ENCODE peak calls at places on chromosomes 4 and X, in four cellular contexts. Z, T, J and W are unnamed samples.

GRCh38 chr4:182212211-182212761 is 30.9 kb upstream of the TENM3 start:
- DNase-seq in Z (no peak), J (no peak), T (no peak), W (peak)

GRCh38 chr4:115781528-115782146 is 668.2 kb upstream of the NDST4 start:
- DNase-seq in Z (no peak), T (peak), J (no peak), W (no peak)

GRCh38 chrX:13130776-13131175 is 86.4 kb upstream of the FAM9C start:
- DNase-seq in T (no peak), J (no peak), Z (no peak), W (no peak)

GRCh38 chrX:150363561-150364346 is 637 bp downstream of the MAMLD1 start:
- DNase-seq in J (no peak), T (no peak), Z (no peak), W (no peak)

GRCh38 chrX:154731881-154732280 is 19.0 kb downstream of the GAB3 start:
- DNase-seq in Z (no peak), T (no peak), J (no peak), W (no peak)

GRCh38 chr4:148444296-148445070 is 2.3 kb upstream of the NR3C2 start:
- DNase-seq in Z (no peak), J (no peak), T (no peak), W (peak)

GRCh38 chr4:48445704-48446103 is 37.4 kb upstream of the SLC10A4 start:
- DNase-seq in J (no peak), T (no peak), Z (no peak), W (no peak)

GRCh38 chr4:94256833-94257232 is 49.2 kb downstream of the SMARCAD1 start:
- DNase-seq in T (no peak), J (peak), Z (peak), W (no peak)

GRCh38 chr4:69984030-69984443 is 11.7 kb upstream of the STATH start:
- DNase-seq in Z (peak), J (no peak), T (no peak), W (peak)

GRCh38 chrX:136212557-136213111 is 38.6 kb downstream of the MAP7D3 start:
- DNase-seq in T (no peak), J (no peak), Z (no peak), W (no peak)

GRCh38 chr4:183097251-183098079 is 1.6 kb upstream of the WWC2 start:
- DNase-seq in Z (no peak), J (no peak), T (no peak), W (no peak)

GRCh38 chr4:106444557-106444956 is 76.0 kb upstream of the GIMD1 start:
- DNase-seq in T (no peak), Z (peak), J (no peak), W (no peak)

GRCh38 chrX:150408007-150408406 is 44.9 kb downstream of the MAMLD1 start:
- DNase-seq in Z (no peak), J (no peak), T (no peak), W (no peak)

GRCh38 chr4:185758807-185759206 is 53.2 kb downstream of the SORBS2 start:
- DNase-seq in J (no peak), Z (peak), T (no peak), W (no peak)

GRCh38 chr4:174358410-174358809 is 74.7 kb downstream of the CEP44 start:
- DNase-seq in T (no peak), J (no peak), Z (no peak), W (no peak)

GRCh38 chr4:58453956-58454355 is 1343.8 kb upstream of the IGFBP7 start:
- DNase-seq in J (no peak), Z (no peak), T (no peak), W (no peak)

GRCh38 chrX:16963216-16963615 is 16.8 kb downstream of the REPS2 start:
- DNase-seq in T (no peak), Z (no peak), J (no peak), W (no peak)

GRCh38 chrX:16953606-16954211 is 7.3 kb downstream of the REPS2 start:
- DNase-seq in Z (no peak), J (no peak), T (no peak), W (no peak)

GRCh38 chrX:16957751-16958150 is 11.3 kb downstream of the REPS2 start:
- DNase-seq in T (no peak), Z (no peak), J (no peak), W (no peak)

DNA sequence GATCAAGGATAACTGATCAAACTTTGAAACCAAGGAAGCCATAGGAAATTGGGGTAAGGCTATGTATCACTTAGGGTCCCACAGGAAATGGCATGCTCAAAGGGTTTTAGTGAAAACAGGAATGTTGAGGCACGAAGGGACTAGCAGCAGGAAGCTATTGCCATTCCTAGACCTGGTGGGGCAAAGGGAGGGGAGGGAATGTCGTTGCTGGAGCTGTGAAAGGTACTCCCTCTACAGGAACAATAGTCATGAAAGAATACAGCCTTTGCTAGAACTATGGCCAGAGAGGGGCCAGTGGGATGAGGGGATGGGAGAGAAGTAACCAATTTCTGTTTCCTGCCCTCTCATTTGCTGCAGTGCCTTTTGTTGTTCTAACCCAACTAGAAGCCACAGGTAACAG is 11.9 kb downstream of the REPS2 start:
- DNase-seq in Z (no peak), J (no peak), T (no peak), W (no peak)
- TF ChIP-seq SP1 in Z (no peak), J (no peak), T (no peak), W (no peak)

DNA sequence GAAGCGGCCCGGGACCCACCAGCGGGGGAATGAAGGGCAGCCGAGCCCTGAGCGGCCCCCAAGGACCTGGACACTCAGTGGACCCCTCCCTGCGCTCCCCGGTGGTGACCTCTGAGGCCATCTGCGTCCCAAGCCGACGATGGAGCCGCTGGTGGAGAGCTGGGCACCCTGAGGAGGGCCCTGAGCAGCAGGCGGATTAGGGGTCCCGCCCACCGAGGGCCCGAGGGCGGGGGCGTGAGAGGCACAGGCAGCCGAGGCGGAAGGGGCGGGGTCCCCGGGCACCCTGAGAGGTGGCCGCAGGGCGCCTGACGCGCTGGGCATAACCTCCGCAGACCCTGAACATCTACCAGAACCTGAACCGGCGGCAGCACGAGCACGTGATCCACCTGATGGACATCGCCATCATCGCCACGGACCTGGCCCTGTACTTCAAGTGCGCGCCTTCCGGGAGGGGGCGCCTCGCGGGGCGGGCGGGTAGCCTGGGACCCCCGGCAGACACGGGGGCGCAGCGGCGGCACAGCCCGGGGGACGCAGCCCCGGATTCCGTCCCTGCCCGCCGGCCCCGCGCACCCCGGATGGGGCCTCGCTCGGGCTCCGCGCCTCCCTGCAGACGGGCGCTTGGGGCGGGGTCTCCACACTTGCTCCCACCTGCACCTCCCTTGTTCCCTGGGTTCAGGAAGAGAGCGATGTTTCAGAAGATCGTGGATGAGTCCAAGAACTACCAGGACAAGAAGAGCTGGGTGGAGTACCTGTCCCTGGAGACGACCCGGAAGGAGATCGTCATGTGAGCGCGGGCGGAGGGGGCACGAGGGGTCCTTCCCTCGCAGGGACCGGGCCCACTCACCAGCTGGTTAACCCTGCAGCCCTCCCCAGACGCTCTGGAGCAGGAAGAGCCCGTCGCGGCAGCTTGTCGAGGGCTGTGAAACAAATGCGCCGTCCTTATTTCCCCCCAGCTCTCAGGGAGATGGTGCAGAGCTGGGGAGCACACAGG is 10.3 kb downstream of the ATP5ME start:
- DNase-seq in J (no peak), Z (no peak), T (no peak), W (no peak)
- TF ChIP-seq FOXK2 in J (no peak), Z (no peak), T (no peak), W (no peak)

GRCh38 chrX:46152756-46153155 is 392.5 kb downstream of the ZNF674 start:
- DNase-seq in Z (no peak), T (no peak), J (no peak), W (no peak)
- TF ChIP-seq SP1 in Z (no peak), T (no peak), J (no peak), W (no peak)

GRCh38 chr4:22363071-22363470 is 152.8 kb downstream of the ADGRA3 start:
- DNase-seq in Z (no peak), J (no peak), T (no peak), W (no peak)

GRCh38 chr4:22356996-22357596 is 158.8 kb downstream of the ADGRA3 start:
- DNase-seq in Z (no peak), T (no peak), J (no peak), W (peak)
- TF ChIP-seq FOXK2 in Z (no peak), T (no peak), J (no peak), W (no peak)

DNA sequence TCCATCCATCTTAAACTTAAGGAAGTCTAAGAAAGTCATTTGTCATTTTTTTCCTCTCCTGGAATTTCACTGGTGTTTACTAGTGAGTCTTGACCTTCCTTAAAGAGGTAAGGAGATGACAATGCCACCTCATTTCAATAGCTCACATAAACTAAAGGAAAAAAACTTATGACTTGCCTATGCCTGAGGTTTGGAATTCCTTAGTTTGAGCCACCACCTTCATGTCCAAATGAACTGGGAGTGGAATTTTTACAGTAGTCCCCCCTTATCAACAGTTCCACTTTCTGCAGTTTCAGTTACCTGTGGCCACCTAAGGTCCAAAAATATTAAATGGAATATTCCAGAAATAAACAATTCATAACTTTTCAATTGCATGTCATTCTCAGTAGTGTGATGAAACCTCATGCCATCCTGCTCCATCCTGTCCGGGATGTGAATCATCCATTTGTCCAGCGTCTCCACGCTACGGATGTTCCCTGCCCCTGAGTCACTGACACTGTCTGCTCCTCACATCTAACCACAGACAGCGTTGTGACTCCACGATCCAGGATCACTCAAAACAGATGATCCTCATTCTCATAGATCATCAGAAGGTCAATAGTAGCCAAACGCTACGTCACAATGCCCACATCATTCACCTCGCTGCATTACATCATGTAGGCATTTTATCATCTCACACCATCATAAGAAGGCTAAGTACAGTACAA is 177.4 kb downstream of the SH3KBP1 start:
- DNase-seq in Z (no peak), J (peak), T (no peak), W (no peak)
- TF ChIP-seq SP1 in Z (no peak), J (no peak), T (no peak), W (no peak)

DNA sequence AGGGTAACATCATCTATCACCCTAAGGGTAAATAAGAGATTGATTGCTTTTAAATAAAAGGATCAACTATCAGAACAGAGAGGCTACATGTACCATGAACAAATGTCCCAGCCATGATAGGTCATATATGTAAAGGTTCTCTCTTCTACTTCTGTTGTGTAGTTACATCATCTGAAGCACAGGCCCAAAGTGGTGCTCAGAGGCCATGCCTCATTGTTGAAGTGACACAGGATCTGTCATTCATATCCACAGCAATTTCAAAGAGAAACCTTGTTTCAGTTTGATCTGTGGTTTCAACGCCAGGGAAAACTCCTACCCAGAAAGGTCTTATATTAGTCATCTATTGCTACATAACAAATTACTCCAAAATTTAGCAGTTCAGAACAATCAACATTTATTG is 269.2 kb upstream of the MAOA start:
- DNase-seq in J (no peak), Z (no peak), T (no peak), W (no peak)
- TF ChIP-seq FOXK2 in J (no peak), Z (no peak), T (no peak), W (no peak)

GRCh38 chr4:17624821-17625220 is 10.4 kb downstream of the MED28 start:
- DNase-seq in T (no peak), J (no peak), Z (no peak), W (no peak)

GRCh38 chr4:17633600-17633999 is 19.2 kb downstream of the MED28 start:
- DNase-seq in T (no peak), Z (no peak), J (no peak), W (no peak)

GRCh38 chr4:17635056-17635455 is 20.6 kb downstream of the MED28 start:
- DNase-seq in T (no peak), J (no peak), Z (no peak), W (no peak)

DNA sequence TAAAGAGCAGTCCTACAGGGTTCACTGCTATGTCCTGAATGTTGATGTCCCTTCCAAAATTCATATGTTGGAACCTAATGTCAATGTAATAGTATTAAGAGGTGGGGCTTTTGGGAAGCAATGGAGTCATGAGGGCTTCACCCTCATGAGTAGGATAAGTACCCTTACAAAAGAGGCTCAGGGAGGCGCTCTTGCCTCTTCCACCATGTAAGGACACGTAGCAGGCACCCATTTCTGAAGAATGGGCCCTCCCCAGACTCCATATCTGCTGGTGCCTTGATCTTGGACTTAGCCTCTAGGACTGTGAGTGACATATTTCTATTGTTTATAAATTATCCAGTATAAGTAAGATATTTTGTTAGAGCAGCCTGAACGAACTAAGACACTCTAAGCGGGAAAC is 15.8 kb downstream of the MED28 start:
- DNase-seq in T (no peak), J (no peak), Z (no peak), W (no peak)
- TF ChIP-seq SP1 in T (no peak), J (no peak), Z (no peak), W (no peak)